ENCODE peak calls at places on chromosomes 2 and 18, in seven cellular contexts. Y, Z, K, H, L, T and J are unnamed samples.

GRCh38 chr18:45752681-45753080 is 28.7 kb downstream of the SLC14A1 start:
- DNase-seq in Y (peak; percentile 47), Z (no peak), K (no peak), H (no peak), L (no peak), T (no peak), J (no peak)

GRCh38 chr2:28374331-28374730 is 18.3 kb upstream of the FOSL2 start:
- DNase-seq in Y (no peak), Z (no peak), K (no peak), H (no peak), L (no peak), T (no peak), J (no peak)

GRCh38 chr2:33729353-33729752 is 130.3 kb upstream of the FAM98A start:
- DNase-seq in Y (no peak), Z (no peak), K (no peak), H (no peak), L (no peak), T (no peak), J (no peak)

GRCh38 chr18:6745504-6746031 is 16.1 kb downstream of the ARHGAP28 start:
- DNase-seq in Y (no peak), Z (no peak), K (no peak), H (no peak), L (no peak), T (no peak), J (no peak)

GRCh38 chr2:241750076-241750840 is 15.8 kb downstream of the D2HGDH start:
- DNase-seq in Y (no peak), Z (no peak), K (no peak), H (no peak), L (no peak), T (no peak), J (no peak)

GRCh38 chr2:214069254-214069653 is 341.6 kb upstream of the VWC2L start:
- DNase-seq in Y (peak; percentile 65), Z (no peak), K (no peak), H (no peak), L (peak; percentile 97), T (no peak), J (peak; percentile 80)

GRCh38 chr18:63997041-63997440 is 27.2 kb downstream of the SERPINB8 start:
- DNase-seq in Y (no peak), Z (no peak), K (no peak), H (no peak), L (peak; percentile 52), T (no peak), J (no peak)

GRCh38 chr2:25460261-25460905 is 118.7 kb upstream of the DNMT3A start:
- DNase-seq in Y (no peak), Z (no peak), K (no peak), H (no peak), L (no peak), T (no peak), J (no peak)

GRCh38 chr2:208320686-208321085 is 54.6 kb downstream of the PIKFYVE start:
- DNase-seq in Y (no peak), Z (peak; percentile 60), K (no peak), H (peak; percentile 61), L (no peak), T (no peak), J (no peak)

GRCh38 chr2:70984576-70985282 is 6.3 kb downstream of the ANKRD53 start:
- DNase-seq in Y (peak; percentile 78), Z (peak; percentile 48), K (no peak), H (peak; percentile 72), L (no peak), T (peak; percentile 70), J (no peak)

GRCh38 chr2:208407667-208408066 is 1.1 kb downstream of the PTH2R start:
- DNase-seq in Y (peak; percentile 45), Z (no peak), K (peak; percentile 5), H (peak; percentile 20), L (peak; percentile 55), T (no peak), J (no peak)

GRCh38 chr2:11618708-11619062 is 51.3 kb downstream of the NTSR2 start:
- DNase-seq in Y (no peak), Z (no peak), K (no peak), H (no peak), L (no peak), T (no peak), J (no peak)

GRCh38 chr2:11796190-11797171 is 50.0 kb downstream of the LPIN1 start:
- DNase-seq in Y (no peak), Z (no peak), K (no peak), H (no peak), L (no peak), T (no peak), J (no peak)

GRCh38 chr18:9690418-9691178 is 17.5 kb upstream of the RAB31 start:
- DNase-seq in Y (no peak), Z (no peak), K (no peak), H (no peak), L (no peak), T (no peak), J (no peak)

GRCh38 chr18:28476302-28476701 is 299.4 kb upstream of the CDH2 start:
- DNase-seq in Y (no peak), Z (no peak), K (no peak), H (no peak), L (no peak), T (no peak), J (no peak)

GRCh38 chr18:46677609-46678470 is 20.8 kb upstream of the LOXHD1 start:
- DNase-seq in Y (no peak), Z (no peak), K (no peak), H (peak; percentile 25), L (peak; percentile 1), T (no peak), J (peak; percentile 13)

GRCh38 chr2:65128297-65129190 is 1.4 kb downstream of the RAB1A start:
- DNase-seq in Y (peak; percentile 71), Z (no peak), K (no peak), H (no peak), L (peak; percentile 69), T (no peak), J (peak; percentile 27)

GRCh38 chr2:123532999-123533398 is 492.1 kb upstream of the CNTNAP5 start:
- DNase-seq in Y (no peak), Z (no peak), K (no peak), H (no peak), L (no peak), T (no peak), J (no peak)

GRCh38 chr2:123532126-123532525 is 493.0 kb upstream of the CNTNAP5 start:
- DNase-seq in Y (no peak), Z (no peak), K (no peak), H (no peak), L (no peak), T (no peak), J (no peak)
- H3K9me3 ChIP-seq in Y (no peaks in the 10 kb centered on the region), Z (peaks cover 2% of the 10 kb centered on the region), K (no peaks in the 10 kb centered on the region), H (no peaks in the 10 kb centered on the region), L (no peaks in the 10 kb centered on the region), T (no peaks in the 10 kb centered on the region), J (no peaks in the 10 kb centered on the region)

DNA sequence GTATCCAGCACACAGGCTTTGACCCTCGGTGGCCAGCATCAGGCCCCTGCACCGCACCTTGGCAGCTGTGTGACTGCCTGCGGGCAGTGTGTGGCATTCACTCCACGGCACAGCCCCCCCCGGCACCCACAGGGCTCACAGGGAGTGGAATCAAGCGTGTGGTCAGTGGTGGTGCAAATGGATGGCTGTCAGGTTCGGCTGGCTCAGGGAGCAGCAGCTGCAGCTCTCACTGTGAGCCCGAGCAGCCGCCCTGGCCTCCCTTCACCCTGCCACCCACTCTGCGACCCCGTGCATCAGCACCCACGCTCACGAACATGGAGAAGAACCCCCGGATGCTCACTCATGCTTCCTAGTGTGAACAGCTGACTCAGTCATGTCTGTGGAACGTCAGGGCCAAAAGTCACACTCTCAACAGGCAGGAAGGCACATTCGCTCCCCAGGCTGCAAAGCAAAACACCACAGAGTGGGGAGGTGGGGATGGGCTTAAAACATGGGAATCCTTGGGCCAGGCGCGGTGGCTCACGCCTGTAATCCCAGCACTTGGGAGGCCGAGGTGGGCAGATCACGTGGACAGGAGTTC is 41.5 kb upstream of the GPC1 start:
- DNase-seq in Y (no peak), Z (peak; percentile 14), K (no peak), H (no peak), L (no peak), T (no peak), J (no peak)
- H3K27me3 ChIP-seq in Y (no peaks in the 10 kb centered on the region), Z (no peaks in the 10 kb centered on the region), K (no peaks in the 10 kb centered on the region), H (no peaks in the 10 kb centered on the region), L (no peaks in the 10 kb centered on the region), T (no peaks in the 10 kb centered on the region), J (no peaks in the 10 kb centered on the region)

GRCh38 chr2:207189040-207189439 is 23.3 kb upstream of the KLF7 start:
- DNase-seq in Y (no peak), Z (no peak), K (no peak), H (no peak), L (no peak), T (no peak), J (no peak)
- H3K4me3 ChIP-seq in Y (no peak overlapping the region), Z (no peak overlapping the region), K (no peak overlapping the region), H (no peak overlapping the region), L (no peak overlapping the region), T (no peak overlapping the region), J (no peak overlapping the region)

GRCh38 chr2:100592226-100592625 is 29.4 kb downstream of the PDCL3 start:
- DNase-seq in Y (no peak), Z (no peak), K (no peak), H (no peak), L (no peak), T (no peak), J (no peak)

GRCh38 chr2:100584811-100585210 is 22.0 kb downstream of the PDCL3 start:
- DNase-seq in Y (no peak), Z (no peak), K (no peak), H (no peak), L (no peak), T (no peak), J (no peak)

GRCh38 chr2:100588071-100588786 is 25.4 kb downstream of the PDCL3 start:
- DNase-seq in Y (peak; percentile 27), Z (no peak), K (no peak), H (no peak), L (peak; percentile 40), T (no peak), J (no peak)

DNA sequence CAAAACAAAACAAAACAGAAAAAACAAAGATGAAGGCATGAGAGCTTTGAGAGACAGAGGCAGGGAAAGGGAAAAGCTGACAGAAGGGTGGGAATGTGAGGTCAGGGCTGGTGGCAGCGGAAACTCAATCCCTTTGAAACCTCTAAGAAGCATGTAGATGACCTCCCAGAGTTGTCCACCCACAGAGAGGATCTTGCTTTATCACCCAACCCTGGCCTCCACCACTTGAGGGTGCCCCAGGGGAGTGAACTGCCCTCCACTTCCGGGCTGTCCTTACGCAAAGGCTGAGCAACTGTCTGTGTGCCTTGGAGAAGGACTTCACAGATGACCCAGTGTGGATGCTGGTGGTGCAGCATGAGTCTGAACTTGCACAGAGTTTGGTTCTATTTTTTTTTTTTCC is 26.7 kb downstream of the PDCL3 start:
- DNase-seq in Y (peak; percentile 8), Z (no peak), K (no peak), H (no peak), L (no peak), T (no peak), J (no peak)
- H3K9me3 ChIP-seq in Y (peaks cover 1% of the 10 kb centered on the region), Z (no peaks in the 10 kb centered on the region), K (peaks cover 3% of the 10 kb centered on the region), H (no peaks in the 10 kb centered on the region), L (no peaks in the 10 kb centered on the region), T (no peaks in the 10 kb centered on the region), J (no peaks in the 10 kb centered on the region)